ENCODE peak calls at places on chromosomes 7 and 10, in five cellular contexts. A, X, B, C and S are unnamed samples.

GRCh38 chr7:132991615-132992587 is 90.0 kb downstream of the CHCHD3 start:
- DNase-seq in A (no peak), X (no peak), B (no peak), C (peak), S (no peak)

GRCh38 chr10:96606216-96606615 is 19.4 kb upstream of the TM9SF3 start:
- DNase-seq in A (no peak), X (peak), B (no peak), C (peak), S (no peak)

GRCh38 chr7:133060016-133060415 is 21.9 kb downstream of the CHCHD3 start:
- DNase-seq in A (peak), X (no peak), B (no peak), C (no peak), S (no peak)

GRCh38 chr7:5229451-5230271 is 39.6 kb downstream of the WIPI2 start:
- DNase-seq in A (peak), X (no peak), B (no peak), C (no peak), S (no peak)

GRCh38 chr7:101201695-101202602 is 1.1 kb upstream of the MOGAT3 start:
- DNase-seq in A (no peak), X (no peak), B (no peak), C (peak), S (no peak)

GRCh38 chr7:102993532-102994029 is 80.8 kb downstream of the LRRC17 start:
- DNase-seq in A (no peak), X (peak), B (no peak), C (peak), S (no peak)

GRCh38 chr10:121485443-121486139 is 112.7 kb downstream of the FGFR2 start:
- DNase-seq in A (no peak), X (no peak), B (no peak), C (no peak), S (no peak)

GRCh38 chr7:47516985-47517590 is 64.8 kb downstream of the TNS3 start:
- DNase-seq in A (no peak), X (no peak), B (no peak), C (no peak), S (no peak)

GRCh38 chr10:25425776-25426175 is 251.0 kb downstream of the GPR158 start:
- DNase-seq in A (no peak), X (no peak), B (no peak), C (peak), S (no peak)

GRCh38 chr10:100565206-100565985 is 29.7 kb downstream of the HIF1AN start:
- DNase-seq in A (no peak), X (no peak), B (no peak), C (no peak), S (no peak)

GRCh38 chr10:100562806-100563293 is 27.1 kb downstream of the HIF1AN start:
- DNase-seq in A (no peak), X (peak), B (no peak), C (peak), S (no peak)

GRCh38 chr10:100560248-100560647 is 24.5 kb downstream of the HIF1AN start:
- DNase-seq in A (no peak), X (no peak), B (no peak), C (no peak), S (no peak)

GRCh38 chr10:100561005-100561404 is 25.3 kb downstream of the HIF1AN start:
- DNase-seq in A (no peak), X (no peak), B (no peak), C (no peak), S (no peak)

DNA sequence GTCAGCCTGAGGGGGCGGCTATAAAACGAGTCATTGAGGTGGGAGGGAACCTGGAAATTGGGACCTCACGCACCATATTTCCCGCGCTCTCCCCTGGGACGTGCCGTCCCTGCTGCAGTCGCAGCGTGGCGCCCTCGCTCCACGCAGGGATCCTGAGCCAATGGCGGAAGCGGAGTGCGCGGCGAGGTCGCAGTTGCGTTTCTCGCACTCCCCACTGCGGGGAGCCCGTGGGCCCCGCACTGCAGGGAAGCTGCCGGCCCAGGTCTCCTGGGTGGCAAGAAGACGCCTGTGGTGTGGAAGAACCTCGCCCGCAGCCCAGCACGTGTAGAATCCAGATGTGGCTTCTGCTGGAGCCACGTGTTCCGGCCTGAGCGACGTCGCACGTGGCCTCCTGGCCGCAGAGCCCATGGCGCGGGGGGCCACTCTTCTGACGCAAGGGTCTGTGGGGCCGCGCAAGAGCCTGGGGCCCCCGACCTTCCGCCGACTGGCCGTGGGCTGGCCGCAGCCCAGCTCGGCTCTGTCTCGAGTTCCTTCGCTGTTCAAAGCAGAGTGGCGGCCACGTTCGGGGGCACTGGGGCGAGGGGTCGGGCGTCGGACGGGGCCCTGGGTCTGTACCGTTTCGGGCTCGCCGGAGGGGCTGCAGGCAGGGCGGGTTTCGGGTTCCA is 26.4 kb downstream of the HIF1AN start:
- DNase-seq in A (peak), X (peak), B (peak), C (peak), S (peak)
- H3K4me3 ChIP-seq in A (no peak), X (no peak), B (peak), C (no peak), S (no peak)

GRCh38 chr7:64183126-64183742 is 23.8 kb upstream of the ZNF735 start:
- DNase-seq in A (no peak), X (no peak), B (peak), C (no peak), S (no peak)
- H3K4me3 ChIP-seq in A (no peak), X (no peak), B (no peak), C (no peak), S (no peak)

DNA sequence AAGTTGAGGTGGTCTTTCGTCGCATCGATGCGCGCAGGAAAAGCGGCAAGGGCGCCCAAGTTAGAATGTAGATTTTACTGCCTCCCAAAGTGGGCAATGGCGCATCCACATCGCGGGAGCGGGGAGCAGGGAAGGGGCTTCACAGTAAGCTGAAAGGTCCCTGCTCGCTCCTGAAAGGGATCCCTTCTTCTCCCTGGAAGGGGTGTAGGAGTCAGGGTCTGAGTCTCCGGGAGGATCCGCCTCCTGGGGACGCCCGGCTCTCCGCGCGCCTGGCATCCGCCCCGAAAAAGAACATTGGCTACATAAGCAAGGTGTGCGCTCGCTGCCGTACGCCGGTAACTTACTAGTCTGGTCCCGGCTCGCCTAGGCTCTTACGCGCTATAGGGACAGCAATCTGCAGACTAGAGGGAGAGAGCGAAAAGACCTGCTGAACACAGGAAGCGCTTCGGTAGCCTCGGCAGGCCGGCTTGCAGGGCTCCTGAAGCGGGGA is 802 bp downstream of the UNC5B start:
- DNase-seq in A (peak), X (peak), B (peak), C (peak), S (peak)
- H3K4me3 ChIP-seq in A (no peak), X (peak), B (peak), C (peak), S (peak)

DNA sequence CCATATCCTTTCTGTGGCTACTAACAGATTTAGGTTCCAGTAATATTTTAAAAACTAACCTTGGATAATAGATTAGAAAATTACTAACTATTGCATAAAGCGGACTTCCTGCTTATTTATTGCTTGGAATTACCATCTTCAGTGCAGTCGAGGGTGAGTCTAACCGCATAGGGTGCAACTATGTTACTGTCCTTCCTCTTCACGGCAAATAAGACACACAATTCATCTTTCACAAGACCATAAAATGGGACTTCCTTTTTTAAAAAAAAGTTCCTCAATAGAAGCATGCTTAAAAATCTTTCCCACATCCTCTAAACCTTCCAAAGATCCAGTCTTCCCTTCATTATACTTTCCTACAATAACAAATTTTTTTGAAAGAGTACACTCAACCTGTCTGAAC is 2.1 kb downstream of the SLC25A40 start:
- DNase-seq in A (peak), X (no peak), B (no peak), C (no peak), S (no peak)
- H3K4me3 ChIP-seq in A (peak), X (peak), B (peak), C (no peak), S (peak)